ENCODE peak calls at places on chromosomes 3 and 15, in four cellular contexts. One of them, this sample, is unnamed.

GRCh38 chr15:56919708-56920637 is 1.5 kb downstream of the TCF12 start:
- DNase-seq in GM12891: no peak
- DNase-seq in Ammon's horn: peak; percentile 38
- DNase-seq in stimulated activated CD8-positive, alpha-beta memory T cell treated with anti-CD3 and anti-CD28 coated beads, Interleukin-7, amount 100 ng/mL, for 1 hour: no peak
- DNase-seq in this sample: no peak

GRCh38 chr3:198080521-198081384 is 120.7 kb downstream of the LMLN start:
- DNase-seq in GM12891: peak; percentile 46
- DNase-seq in Ammon's horn: peak; percentile 40
- DNase-seq in stimulated activated CD8-positive, alpha-beta memory T cell treated with anti-CD3 and anti-CD28 coated beads, Interleukin-7, amount 100 ng/mL, for 1 hour: peak; percentile 54
- DNase-seq in this sample: no peak

GRCh38 chr3:194740859-194741486 is 55.3 kb downstream of the FAM43A start:
- DNase-seq in GM12891: no peak
- DNase-seq in Ammon's horn: no peak
- DNase-seq in stimulated activated CD8-positive, alpha-beta memory T cell treated with anti-CD3 and anti-CD28 coated beads, Interleukin-7, amount 100 ng/mL, for 1 hour: no peak
- DNase-seq in this sample: no peak

GRCh38 chr15:52294881-52295420 is 653 bp downstream of the MYO5C start:
- DNase-seq in GM12891: no peak
- DNase-seq in Ammon's horn: no peak
- DNase-seq in stimulated activated CD8-positive, alpha-beta memory T cell treated with anti-CD3 and anti-CD28 coated beads, Interleukin-7, amount 100 ng/mL, for 1 hour: no peak
- DNase-seq in this sample: no peak

GRCh38 chr3:144028798-144029411 is 57.3 kb downstream of the DIPK2A start:
- DNase-seq in GM12891: no peak
- DNase-seq in Ammon's horn: peak; percentile 49
- DNase-seq in stimulated activated CD8-positive, alpha-beta memory T cell treated with anti-CD3 and anti-CD28 coated beads, Interleukin-7, amount 100 ng/mL, for 1 hour: no peak
- DNase-seq in this sample: peak; percentile 76

GRCh38 chr3:119145500-119146167 is at the start of gene TEX55:
- DNase-seq in Ammon's horn: peak; percentile 20
- DNase-seq in GM12891: peak; percentile 25
- DNase-seq in stimulated activated CD8-positive, alpha-beta memory T cell treated with anti-CD3 and anti-CD28 coated beads, Interleukin-7, amount 100 ng/mL, for 1 hour: no peak
- DNase-seq in this sample: no peak

GRCh38 chr3:122615303-122615702 is 37.9 kb downstream of the PARP15 start:
- DNase-seq in stimulated activated CD8-positive, alpha-beta memory T cell treated with anti-CD3 and anti-CD28 coated beads, Interleukin-7, amount 100 ng/mL, for 1 hour: no peak
- DNase-seq in Ammon's horn: no peak
- DNase-seq in GM12891: no peak
- DNase-seq in this sample: no peak

GRCh38 chr3:65706786-65707568 is 331.7 kb downstream of the MAGI1 start:
- DNase-seq in Ammon's horn: no peak
- DNase-seq in GM12891: no peak
- DNase-seq in stimulated activated CD8-positive, alpha-beta memory T cell treated with anti-CD3 and anti-CD28 coated beads, Interleukin-7, amount 100 ng/mL, for 1 hour: no peak
- DNase-seq in this sample: no peak

GRCh38 chr15:26628879-26629529 is 143.9 kb downstream of the GABRB3 start:
- DNase-seq in Ammon's horn: peak; percentile 38
- DNase-seq in GM12891: no peak
- DNase-seq in stimulated activated CD8-positive, alpha-beta memory T cell treated with anti-CD3 and anti-CD28 coated beads, Interleukin-7, amount 100 ng/mL, for 1 hour: no peak
- DNase-seq in this sample: no peak

GRCh38 chr3:194387276-194387675 is 11.8 kb downstream of the GP5 start:
- DNase-seq in GM12891: no peak
- DNase-seq in stimulated activated CD8-positive, alpha-beta memory T cell treated with anti-CD3 and anti-CD28 coated beads, Interleukin-7, amount 100 ng/mL, for 1 hour: no peak
- DNase-seq in Ammon's horn: no peak
- DNase-seq in this sample: no peak

GRCh38 chr3:191076903-191077552 is 122.0 kb upstream of the OSTN start:
- DNase-seq in stimulated activated CD8-positive, alpha-beta memory T cell treated with anti-CD3 and anti-CD28 coated beads, Interleukin-7, amount 100 ng/mL, for 1 hour: no peak
- DNase-seq in GM12891: no peak
- DNase-seq in Ammon's horn: no peak
- DNase-seq in this sample: no peak

GRCh38 chr15:88894819-88895767 is at the start of gene HAPLN3:
- DNase-seq in stimulated activated CD8-positive, alpha-beta memory T cell treated with anti-CD3 and anti-CD28 coated beads, Interleukin-7, amount 100 ng/mL, for 1 hour: no peak
- DNase-seq in Ammon's horn: no peak
- DNase-seq in GM12891: peak; percentile 60
- DNase-seq in this sample: no peak

GRCh38 chr15:77768107-77768506 is 135.4 kb upstream of the LINGO1 start:
- DNase-seq in GM12891: no peak
- DNase-seq in Ammon's horn: no peak
- DNase-seq in stimulated activated CD8-positive, alpha-beta memory T cell treated with anti-CD3 and anti-CD28 coated beads, Interleukin-7, amount 100 ng/mL, for 1 hour: no peak
- DNase-seq in this sample: no peak

GRCh38 chr3:49673131-49673714 is 928 bp upstream of the APEH start:
- DNase-seq in GM12891: no peak
- DNase-seq in stimulated activated CD8-positive, alpha-beta memory T cell treated with anti-CD3 and anti-CD28 coated beads, Interleukin-7, amount 100 ng/mL, for 1 hour: no peak
- DNase-seq in Ammon's horn: no peak
- DNase-seq in this sample: no peak

GRCh38 chr3:17500618-17501017 is 241.8 kb downstream of the TBC1D5 start:
- DNase-seq in Ammon's horn: no peak
- DNase-seq in GM12891: no peak
- DNase-seq in stimulated activated CD8-positive, alpha-beta memory T cell treated with anti-CD3 and anti-CD28 coated beads, Interleukin-7, amount 100 ng/mL, for 1 hour: no peak
- DNase-seq in this sample: no peak

GRCh38 chr3:20125912-20126311 is 60.1 kb downstream of the SGO1 start:
- DNase-seq in GM12891: peak; percentile 37
- DNase-seq in Ammon's horn: peak; percentile 66
- DNase-seq in stimulated activated CD8-positive, alpha-beta memory T cell treated with anti-CD3 and anti-CD28 coated beads, Interleukin-7, amount 100 ng/mL, for 1 hour: no peak
- DNase-seq in this sample: peak; percentile 75

GRCh38 chr3:180911876-180912303 is 580 bp upstream of the FXR1 start:
- DNase-seq in stimulated activated CD8-positive, alpha-beta memory T cell treated with anti-CD3 and anti-CD28 coated beads, Interleukin-7, amount 100 ng/mL, for 1 hour: no peak
- DNase-seq in GM12891: no peak
- DNase-seq in Ammon's horn: no peak
- DNase-seq in this sample: no peak

GRCh38 chr3:11611271-11611893 is 32.3 kb downstream of the VGLL4 start:
- DNase-seq in Ammon's horn: no peak
- DNase-seq in GM12891: no peak
- DNase-seq in stimulated activated CD8-positive, alpha-beta memory T cell treated with anti-CD3 and anti-CD28 coated beads, Interleukin-7, amount 100 ng/mL, for 1 hour: no peak
- DNase-seq in this sample: no peak

GRCh38 chr3:132145833-132146232 is 111.0 kb upstream of the CPNE4 start:
- DNase-seq in Ammon's horn: no peak
- DNase-seq in stimulated activated CD8-positive, alpha-beta memory T cell treated with anti-CD3 and anti-CD28 coated beads, Interleukin-7, amount 100 ng/mL, for 1 hour: no peak
- DNase-seq in GM12891: no peak
- DNase-seq in this sample: no peak

GRCh38 chr3:133691410-133692107 is 29.8 kb upstream of the TOPBP1 start:
- DNase-seq in Ammon's horn: no peak
- DNase-seq in GM12891: no peak
- DNase-seq in stimulated activated CD8-positive, alpha-beta memory T cell treated with anti-CD3 and anti-CD28 coated beads, Interleukin-7, amount 100 ng/mL, for 1 hour: no peak
- DNase-seq in this sample: no peak

GRCh38 chr3:31250116-31250813 is 282.5 kb upstream of the STT3B start:
- DNase-seq in GM12891: no peak
- DNase-seq in Ammon's horn: no peak
- DNase-seq in stimulated activated CD8-positive, alpha-beta memory T cell treated with anti-CD3 and anti-CD28 coated beads, Interleukin-7, amount 100 ng/mL, for 1 hour: no peak
- DNase-seq in this sample: no peak

GRCh38 chr3:198027799-198028390 is 67.9 kb downstream of the LMLN start:
- DNase-seq in Ammon's horn: no peak
- DNase-seq in GM12891: no peak
- DNase-seq in stimulated activated CD8-positive, alpha-beta memory T cell treated with anti-CD3 and anti-CD28 coated beads, Interleukin-7, amount 100 ng/mL, for 1 hour: no peak
- DNase-seq in this sample: no peak

GRCh38 chr15:43915820-43916660 is 89.2 kb downstream of the WDR76 start:
- DNase-seq in GM12891: no peak
- DNase-seq in stimulated activated CD8-positive, alpha-beta memory T cell treated with anti-CD3 and anti-CD28 coated beads, Interleukin-7, amount 100 ng/mL, for 1 hour: no peak
- DNase-seq in Ammon's horn: no peak
- DNase-seq in this sample: no peak

GRCh38 chr15:26667222-26667988 is 105.5 kb downstream of the GABRB3 start:
- DNase-seq in GM12891: no peak
- DNase-seq in stimulated activated CD8-positive, alpha-beta memory T cell treated with anti-CD3 and anti-CD28 coated beads, Interleukin-7, amount 100 ng/mL, for 1 hour: no peak
- DNase-seq in Ammon's horn: peak; percentile 38
- DNase-seq in this sample: no peak

GRCh38 chr15:39391230-39391629 is 189.6 kb upstream of the THBS1 start:
- DNase-seq in GM12891: no peak
- DNase-seq in Ammon's horn: no peak
- DNase-seq in stimulated activated CD8-positive, alpha-beta memory T cell treated with anti-CD3 and anti-CD28 coated beads, Interleukin-7, amount 100 ng/mL, for 1 hour: no peak
- DNase-seq in this sample: no peak

GRCh38 chr3:128351476-128352085 is 115.1 kb downstream of the DNAJB8 start:
- DNase-seq in stimulated activated CD8-positive, alpha-beta memory T cell treated with anti-CD3 and anti-CD28 coated beads, Interleukin-7, amount 100 ng/mL, for 1 hour: no peak
- DNase-seq in GM12891: no peak
- DNase-seq in Ammon's horn: peak; percentile 15
- DNase-seq in this sample: no peak

GRCh38 chr3:167318996-167319615 is 61.0 kb downstream of the ZBBX start:
- DNase-seq in stimulated activated CD8-positive, alpha-beta memory T cell treated with anti-CD3 and anti-CD28 coated beads, Interleukin-7, amount 100 ng/mL, for 1 hour: no peak
- DNase-seq in GM12891: no peak
- DNase-seq in Ammon's horn: no peak
- DNase-seq in this sample: no peak

This sample was measured in GM12864.